ENCODE peak calls at places on chromosome 10, in six cellular contexts. One of them, this sample, is unnamed.

GRCh38 chr10:43211030-43211429 is 55.8 kb downstream of the RASGEF1A start:
- DNase-seq in GM06990: no peak
- DNase-seq in coronary artery: no peak
- DNase-seq in GM23338: no peak
- DNase-seq in DND-41: no peak
- DNase-seq in SK-N-SH: no peak
- DNase-seq in this sample: no peak

GRCh38 chr10:78972160-78972946 is 96.4 kb upstream of the ZMIZ1 start:
- DNase-seq in GM06990: no peak
- DNase-seq in coronary artery: peak
- DNase-seq in GM23338: no peak
- DNase-seq in DND-41: no peak
- DNase-seq in SK-N-SH: peak
- DNase-seq in this sample: no peak

GRCh38 chr10:30973737-30974136 is 57.9 kb downstream of the ZNF438 start:
- DNase-seq in GM06990: no peak
- DNase-seq in coronary artery: peak
- DNase-seq in GM23338: no peak
- DNase-seq in DND-41: no peak
- DNase-seq in SK-N-SH: no peak
- DNase-seq in this sample: no peak

GRCh38 chr10:70060389-70060788 is 7.7 kb downstream of the MACROH2A2 start:
- DNase-seq in GM06990: no peak
- DNase-seq in coronary artery: no peak
- DNase-seq in GM23338: no peak
- DNase-seq in DND-41: no peak
- DNase-seq in SK-N-SH: no peak
- DNase-seq in this sample: no peak

GRCh38 chr10:116080553-116080952 is 192.5 kb downstream of the GFRA1 start:
- DNase-seq in GM06990: no peak
- DNase-seq in coronary artery: no peak
- DNase-seq in GM23338: peak
- DNase-seq in DND-41: no peak
- DNase-seq in SK-N-SH: no peak
- DNase-seq in this sample: no peak

GRCh38 chr10:93999401-93999851 is 5.7 kb downstream of the PLCE1 start:
- DNase-seq in GM06990: no peak
- DNase-seq in coronary artery: peak
- DNase-seq in GM23338: peak
- DNase-seq in DND-41: no peak
- DNase-seq in SK-N-SH: peak
- DNase-seq in this sample: no peak

GRCh38 chr10:126259883-126260282 is 128.4 kb downstream of the ADAM12 start:
- DNase-seq in GM06990: no peak
- DNase-seq in coronary artery: no peak
- DNase-seq in GM23338: no peak
- DNase-seq in DND-41: no peak
- DNase-seq in SK-N-SH: no peak
- DNase-seq in this sample: no peak

GRCh38 chr10:110358869-110359629 is 54.3 kb upstream of the SMNDC1 start:
- DNase-seq in GM06990: no peak
- DNase-seq in coronary artery: no peak
- DNase-seq in GM23338: peak
- DNase-seq in DND-41: no peak
- DNase-seq in SK-N-SH: no peak
- DNase-seq in this sample: no peak

GRCh38 chr10:93463723-93464511 is 18.2 kb downstream of the MYOF start:
- DNase-seq in GM06990: no peak
- DNase-seq in coronary artery: no peak
- DNase-seq in GM23338: no peak
- DNase-seq in DND-41: no peak
- DNase-seq in SK-N-SH: no peak
- DNase-seq in this sample: no peak

GRCh38 chr10:112490543-112490942 is 43.5 kb downstream of the VTI1A start:
- DNase-seq in GM06990: no peak
- DNase-seq in coronary artery: no peak
- DNase-seq in GM23338: no peak
- DNase-seq in DND-41: no peak
- DNase-seq in SK-N-SH: peak
- DNase-seq in this sample: no peak

GRCh38 chr10:68721673-68721963 is 579 bp downstream of the CCAR1 start:
- DNase-seq in GM06990: no peak
- DNase-seq in coronary artery: no peak
- DNase-seq in GM23338: peak
- DNase-seq in DND-41: no peak
- DNase-seq in SK-N-SH: no peak
- DNase-seq in this sample: no peak

GRCh38 chr10:77716943-77717735 is 79.5 kb upstream of the KCNMA1 start:
- DNase-seq in GM06990: no peak
- DNase-seq in coronary artery: no peak
- DNase-seq in GM23338: no peak
- DNase-seq in DND-41: no peak
- DNase-seq in SK-N-SH: no peak
- DNase-seq in this sample: no peak

GRCh38 chr10:25804505-25804904 is 129.5 kb upstream of the MYO3A start:
- DNase-seq in GM06990: no peak
- DNase-seq in coronary artery: no peak
- DNase-seq in GM23338: no peak
- DNase-seq in DND-41: no peak
- DNase-seq in SK-N-SH: no peak
- DNase-seq in this sample: no peak

GRCh38 chr10:45580781-45581496 is 91.6 kb downstream of the ZFAND4 start:
- DNase-seq in GM06990: peak
- DNase-seq in coronary artery: no peak
- DNase-seq in GM23338: no peak
- DNase-seq in DND-41: no peak
- DNase-seq in SK-N-SH: no peak
- DNase-seq in this sample: no peak

DNA sequence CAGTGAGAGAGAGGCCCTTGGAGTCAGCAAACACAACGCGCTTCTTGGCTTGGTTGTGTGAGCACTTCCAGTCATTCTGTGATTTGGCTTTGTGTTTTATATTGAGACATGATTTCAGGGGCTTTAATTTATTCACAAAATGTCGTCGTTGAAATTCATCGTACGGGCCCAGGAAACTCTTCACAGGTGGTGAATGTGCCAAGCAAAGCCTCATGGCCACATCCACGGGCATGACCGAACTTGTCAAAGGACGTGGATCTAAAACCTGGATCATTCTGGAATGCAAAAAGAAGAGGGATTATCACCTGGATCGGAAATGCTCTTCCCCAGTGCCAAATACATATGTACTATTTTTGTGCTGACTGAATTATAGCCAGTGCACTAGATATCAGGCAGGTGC is 2.3 kb downstream of the PPP1R3C start:
- DNase-seq in GM06990: no peak
- DNase-seq in coronary artery: no peak
- DNase-seq in GM23338: no peak
- DNase-seq in DND-41: no peak
- DNase-seq in SK-N-SH: no peak
- DNase-seq in this sample: no peak
- H3K4me3 ChIP-seq in GM06990: no peak
- H3K4me3 ChIP-seq in coronary artery: peak
- H3K4me3 ChIP-seq in GM23338: no peak
- H3K4me3 ChIP-seq in DND-41: no peak
- H3K4me3 ChIP-seq in SK-N-SH: peak
- H3K4me3 ChIP-seq in this sample: no peak

GRCh38 chr10:11824825-11825224 is 1.7 kb downstream of the PROSER2 start:
- DNase-seq in GM06990: no peak
- DNase-seq in coronary artery: no peak
- DNase-seq in GM23338: no peak
- DNase-seq in DND-41: no peak
- DNase-seq in SK-N-SH: peak
- DNase-seq in this sample: no peak
- H3K4me3 ChIP-seq in GM06990: no peak
- H3K4me3 ChIP-seq in coronary artery: peak
- H3K4me3 ChIP-seq in GM23338: peak
- H3K4me3 ChIP-seq in DND-41: no peak
- H3K4me3 ChIP-seq in SK-N-SH: no peak
- H3K4me3 ChIP-seq in this sample: no peak

GRCh38 chr10:60296073-60296472 is 93.6 kb downstream of the ANK3 start:
- DNase-seq in GM06990: no peak
- DNase-seq in coronary artery: no peak
- DNase-seq in GM23338: no peak
- DNase-seq in DND-41: no peak
- DNase-seq in SK-N-SH: no peak
- DNase-seq in this sample: no peak

GRCh38 chr10:60295028-60295937 is 94.4 kb downstream of the ANK3 start:
- DNase-seq in GM06990: no peak
- DNase-seq in coronary artery: no peak
- DNase-seq in GM23338: no peak
- DNase-seq in DND-41: no peak
- DNase-seq in SK-N-SH: no peak
- DNase-seq in this sample: no peak

GRCh38 chr10:60298408-60299389 is 91.0 kb downstream of the ANK3 start:
- DNase-seq in GM06990: no peak
- DNase-seq in coronary artery: no peak
- DNase-seq in GM23338: no peak
- DNase-seq in DND-41: no peak
- DNase-seq in SK-N-SH: no peak
- DNase-seq in this sample: no peak

GRCh38 chr10:60299961-60300883 is 89.5 kb downstream of the ANK3 start:
- DNase-seq in GM06990: no peak
- DNase-seq in coronary artery: peak
- DNase-seq in GM23338: peak
- DNase-seq in DND-41: no peak
- DNase-seq in SK-N-SH: no peak
- DNase-seq in this sample: no peak

DNA sequence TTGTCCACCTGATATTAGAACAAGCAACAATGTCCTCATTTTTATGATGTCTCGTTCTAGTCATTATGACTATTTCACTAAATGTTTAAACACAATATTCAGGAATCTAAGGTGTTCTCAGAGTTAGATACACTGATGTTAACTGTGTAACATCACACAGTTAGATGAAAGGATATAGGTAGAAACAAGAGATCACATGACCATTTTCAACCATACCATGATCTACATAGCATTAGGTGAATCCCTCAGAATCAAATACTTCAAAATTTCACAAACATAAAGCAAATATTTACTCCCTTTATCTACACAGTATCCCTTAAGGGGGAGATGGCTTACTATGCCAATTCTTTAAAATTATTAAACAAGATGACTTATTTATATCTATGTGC is 90.3 kb downstream of the ANK3 start:
- DNase-seq in GM06990: no peak
- DNase-seq in coronary artery: no peak
- DNase-seq in GM23338: no peak
- DNase-seq in DND-41: no peak
- DNase-seq in SK-N-SH: no peak
- DNase-seq in this sample: no peak
- H3K4me3 ChIP-seq in GM06990: no peak
- H3K4me3 ChIP-seq in coronary artery: peak
- H3K4me3 ChIP-seq in GM23338: no peak
- H3K4me3 ChIP-seq in DND-41: no peak
- H3K4me3 ChIP-seq in SK-N-SH: no peak
- H3K4me3 ChIP-seq in this sample: no peak

GRCh38 chr10:36441557-36441956 is 683.8 kb upstream of the ANKRD30A start:
- DNase-seq in GM06990: no peak
- DNase-seq in coronary artery: no peak
- DNase-seq in GM23338: no peak
- DNase-seq in DND-41: no peak
- DNase-seq in SK-N-SH: peak
- DNase-seq in this sample: no peak

GRCh38 chr10:36443233-36443632 is 682.2 kb upstream of the ANKRD30A start:
- DNase-seq in GM06990: no peak
- DNase-seq in coronary artery: no peak
- DNase-seq in GM23338: no peak
- DNase-seq in DND-41: no peak
- DNase-seq in SK-N-SH: no peak
- DNase-seq in this sample: no peak

GRCh38 chr10:36437367-36437766 is 688.0 kb upstream of the ANKRD30A start:
- DNase-seq in GM06990: no peak
- DNase-seq in coronary artery: no peak
- DNase-seq in GM23338: no peak
- DNase-seq in DND-41: no peak
- DNase-seq in SK-N-SH: no peak
- DNase-seq in this sample: no peak

GRCh38 chr10:36440539-36440938 is 684.9 kb upstream of the ANKRD30A start:
- DNase-seq in GM06990: no peak
- DNase-seq in coronary artery: no peak
- DNase-seq in GM23338: no peak
- DNase-seq in DND-41: no peak
- DNase-seq in SK-N-SH: no peak
- DNase-seq in this sample: no peak
- H3K4me3 ChIP-seq in GM06990: no peak
- H3K4me3 ChIP-seq in coronary artery: no peak
- H3K4me3 ChIP-seq in GM23338: no peak
- H3K4me3 ChIP-seq in DND-41: no peak
- H3K4me3 ChIP-seq in SK-N-SH: no peak
- H3K4me3 ChIP-seq in this sample: no peak

DNA sequence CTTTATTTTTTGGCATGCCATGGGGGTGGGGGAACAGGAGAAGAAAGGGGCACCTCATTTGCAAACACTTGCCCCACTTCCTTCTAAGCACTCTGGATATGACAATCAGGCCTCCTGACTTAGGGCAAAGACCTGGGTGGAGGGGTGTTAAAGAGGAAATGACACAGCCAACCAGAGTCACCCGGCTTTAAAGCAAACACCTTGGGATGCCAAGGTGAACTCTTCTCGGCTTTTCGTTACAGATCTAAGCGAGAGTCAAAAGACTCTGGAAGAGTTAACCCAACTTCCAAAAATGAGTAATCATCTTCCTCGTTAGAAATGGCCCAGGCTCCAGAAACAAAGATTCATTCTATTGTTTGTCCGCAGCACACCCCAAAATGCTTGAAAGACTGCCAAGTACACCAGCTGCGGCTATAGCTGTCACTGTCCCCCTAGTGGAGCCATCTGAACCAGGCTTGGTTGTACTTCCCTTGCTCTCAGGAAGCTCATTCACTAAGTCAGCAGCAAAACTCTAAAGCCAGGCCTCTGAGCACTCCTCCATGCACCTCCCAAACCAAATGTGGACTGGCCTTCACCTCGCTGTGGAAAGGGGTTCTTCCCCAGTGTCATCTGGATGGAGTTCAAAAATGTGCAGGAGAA is 24.8 kb downstream of the FAM53B start:
- DNase-seq in GM06990: peak
- DNase-seq in coronary artery: no peak
- DNase-seq in GM23338: peak
- DNase-seq in DND-41: peak
- DNase-seq in SK-N-SH: no peak
- DNase-seq in this sample: peak
- H3K4me3 ChIP-seq in GM06990: no peak
- H3K4me3 ChIP-seq in coronary artery: no peak
- H3K4me3 ChIP-seq in GM23338: no peak
- H3K4me3 ChIP-seq in DND-41: no peak
- H3K4me3 ChIP-seq in SK-N-SH: no peak
- H3K4me3 ChIP-seq in this sample: no peak

DNA sequence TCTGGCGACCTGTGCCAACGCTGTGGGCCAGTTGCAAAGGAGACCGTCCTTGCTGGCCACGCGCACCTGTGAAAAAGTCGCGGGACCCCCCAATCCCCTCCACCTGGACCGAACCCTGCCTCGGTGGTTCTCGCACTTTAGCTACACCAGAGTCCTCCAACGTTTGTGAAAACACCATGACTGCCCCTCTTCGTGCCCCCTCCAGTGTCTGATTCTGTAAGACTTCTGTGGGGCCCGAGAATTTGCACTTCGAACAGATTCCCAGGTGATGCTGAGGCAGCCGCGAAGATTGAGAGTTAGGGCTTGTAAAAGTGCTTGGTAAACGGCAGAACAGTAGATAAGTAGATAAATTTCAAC is 102.4 kb upstream of the SVIL start:
- DNase-seq in GM06990: no peak
- DNase-seq in coronary artery: no peak
- DNase-seq in GM23338: peak
- DNase-seq in DND-41: no peak
- DNase-seq in SK-N-SH: no peak
- DNase-seq in this sample: no peak
- H3K4me3 ChIP-seq in GM06990: no peak
- H3K4me3 ChIP-seq in coronary artery: peak
- H3K4me3 ChIP-seq in GM23338: peak
- H3K4me3 ChIP-seq in DND-41: no peak
- H3K4me3 ChIP-seq in SK-N-SH: peak
- H3K4me3 ChIP-seq in this sample: no peak

This sample was measured in Jurkat, Clone E6-1.